ENCODE peak calls at places on chromosomes 2 and 18, in nine cellular contexts. X is nephron progenitor cell; W is CD8-positive, alpha-beta T cell; I is left lung; N is EH; U is activated naive CD4-positive, alpha-beta T cell treated with anti-CD3 and anti-CD28 coated beads for 36 hours; C is IMR-90; Y is AML-193; S is glutamatergic neuron. K is an unnamed sample.

GRCh38 chr2:239575931-239576445 is 175.2 kb upstream of the HDAC4 start:
- DNase-seq in Y (no peak), W (no peak), I (peak), X (no peak), S (peak), U (no peak), N (no peak), C (no peak), K (no peak)

GRCh38 chr2:153354406-153354805 is 124.2 kb downstream of the RPRM start:
- DNase-seq in C (no peak), I (no peak), U (no peak), W (no peak), N (no peak), X (no peak), Y (no peak), S (no peak), K (peak)

GRCh38 chr2:46966576-46966975 is 51.0 kb upstream of the MCFD2 start:
- DNase-seq in N (peak), S (no peak), I (no peak), Y (no peak), C (no peak), U (no peak), X (no peak), W (no peak), K (no peak)

GRCh38 chr2:135055182-135055786 is 3.2 kb downstream of the RAB3GAP1 start:
- DNase-seq in U (no peak), S (no peak), X (no peak), C (peak), I (no peak), N (peak), Y (no peak), W (no peak), K (peak)

GRCh38 chr2:29323961-29324360 is 208.7 kb downstream of the CLIP4 start:
- DNase-seq in I (no peak), N (no peak), U (no peak), Y (no peak), X (no peak), S (no peak), C (peak), W (no peak), K (no peak)

GRCh38 chr2:28986429-28986828 is 5.3 kb downstream of the TOGARAM2 start:
- DNase-seq in C (no peak), I (no peak), U (no peak), W (no peak), N (no peak), Y (no peak), S (no peak), X (no peak), K (no peak)

GRCh38 chr2:143698888-143699570 is 569.8 kb downstream of the ARHGAP15 start:
- DNase-seq in W (no peak), C (no peak), N (no peak), X (no peak), U (no peak), Y (no peak), I (no peak), S (no peak), K (no peak)

GRCh38 chr2:29509397-29509796 is 394.2 kb downstream of the CLIP4 start:
- DNase-seq in S (no peak), U (no peak), W (no peak), C (peak), N (no peak), I (no peak), Y (no peak), X (no peak), K (peak)

GRCh38 chr18:48514786-48515185 is 24.0 kb upstream of the CTIF start:
- DNase-seq in N (no peak), C (no peak), U (no peak), S (no peak), W (no peak), I (no peak), X (no peak), Y (no peak), K (no peak)

GRCh38 chr2:27306657-27307544 is 1.3 kb downstream of the UCN start:
- DNase-seq in S (peak), U (peak), W (no peak), X (peak), C (no peak), I (no peak), Y (no peak), N (no peak), K (no peak)

GRCh38 chr2:239445771-239446524 is 45.1 kb upstream of the HDAC4 start:
- DNase-seq in Y (no peak), W (no peak), C (no peak), I (no peak), N (peak), S (no peak), X (no peak), U (no peak), K (no peak)

GRCh38 chr2:166157578-166157977 is 29.8 kb upstream of the SCN1A start:
- DNase-seq in N (no peak), S (no peak), Y (no peak), U (no peak), I (no peak), W (no peak), C (no peak), X (no peak), K (no peak)

GRCh38 chr2:25305809-25306208 is 35.9 kb downstream of the DNMT3A start:
- DNase-seq in U (no peak), W (no peak), X (no peak), S (peak), Y (no peak), N (no peak), I (no peak), C (no peak), K (peak)

GRCh38 chr2:186670831-186671230 is 23.0 kb upstream of the FAM171B start:
- DNase-seq in N (no peak), X (no peak), I (no peak), Y (no peak), U (no peak), C (no peak), W (no peak), S (no peak), K (no peak)

GRCh38 chr2:191631754-191632153 is 46.2 kb upstream of the NABP1 start:
- DNase-seq in C (peak), N (peak), U (no peak), S (no peak), X (no peak), Y (peak), W (no peak), I (peak), K (peak)

GRCh38 chr2:73594241-73594640 is 48.0 kb downstream of the NAT8 start:
- DNase-seq in W (no peak), X (no peak), C (no peak), Y (no peak), I (no peak), U (no peak), N (peak), S (no peak), K (no peak)

GRCh38 chr2:51013060-51013746 is 18.7 kb downstream of the NRXN1 start:
- DNase-seq in N (no peak), W (no peak), X (peak), Y (peak), U (no peak), C (peak), S (peak), I (no peak), K (peak)

GRCh38 chr2:85994421-85994777 is 105.6 kb upstream of the ST3GAL5 start:
- DNase-seq in W (no peak), I (no peak), S (no peak), U (no peak), Y (no peak), X (no peak), C (no peak), N (no peak), K (no peak)

GRCh38 chr2:69138247-69138754 is 125.3 kb downstream of the ANTXR1 start:
- DNase-seq in S (no peak), N (peak), Y (no peak), C (peak), U (no peak), X (no peak), I (no peak), W (no peak), K (peak)

GRCh38 chr2:85308951-85309555 is 18.7 kb downstream of the TGOLN2 start:
- DNase-seq in U (no peak), S (peak), X (peak), N (peak), W (no peak), I (peak), C (peak), Y (no peak), K (no peak)

GRCh38 chr18:8615397-8616025 is 6.3 kb downstream of the RAB12 start:
- DNase-seq in X (no peak), Y (peak), S (no peak), C (peak), N (peak), W (no peak), U (peak), I (no peak), K (peak)

GRCh38 chr2:56444339-56444738 is 260.5 kb downstream of the CCDC85A start:
- DNase-seq in S (no peak), Y (no peak), N (peak), U (no peak), C (no peak), W (no peak), I (no peak), X (no peak), K (peak)

GRCh38 chr2:220057922-220058321 is 430.5 kb downstream of the SLC4A3 start:
- DNase-seq in I (no peak), Y (no peak), S (no peak), N (no peak), U (no peak), W (no peak), X (no peak), C (no peak), K (no peak)

GRCh38 chr18:4106407-4107033 is 348.6 kb downstream of the DLGAP1 start:
- DNase-seq in W (peak), X (peak), I (no peak), U (peak), S (peak), N (peak), Y (peak), C (peak), K (peak)

GRCh38 chr2:85326406-85326945 is 1.3 kb downstream of the TGOLN2 start:
- DNase-seq in Y (peak), C (peak), N (peak), U (peak), X (no peak), S (no peak), I (no peak), W (peak), K (peak)

GRCh38 chr2:133438026-133438425 is 130.2 kb downstream of the NCKAP5 start:
- DNase-seq in X (no peak), C (no peak), W (no peak), I (no peak), Y (no peak), N (no peak), S (no peak), U (no peak), K (no peak)

GRCh38 chr18:7844418-7844817 is 277.3 kb downstream of the PTPRM start:
- DNase-seq in U (no peak), W (no peak), S (no peak), Y (no peak), N (peak), I (no peak), C (peak), X (no peak), K (peak)

GRCh38 chr2:69205491-69205890 is 181.5 kb downstream of the GFPT1 start:
- DNase-seq in I (no peak), S (no peak), Y (no peak), C (no peak), X (no peak), N (no peak), W (no peak), U (no peak), K (no peak)

K was measured in epithelial cell of esophagus.